ENCODE peak calls at places on chromosomes 12 and 14, in nine cellular contexts. G, N, P, T, K, M, H, W and S are unnamed samples.

GRCh38 chr12:42482820-42483533 is 106.6 kb downstream of the PRICKLE1 start:
- DNase-seq in G (peak; percentile 79), N (peak; percentile 86), P (peak; percentile 64), T (no peak), K (peak; percentile 86), M (peak; percentile 6), H (peak; percentile 68), W (peak; percentile 90), S (peak; percentile 93)

GRCh38 chr12:130847097-130847496 is 8.0 kb upstream of the STX2 start:
- DNase-seq in G (no peak), N (no peak), P (no peak), T (no peak), K (no peak), M (no peak), H (no peak), W (no peak), S (no peak)

GRCh38 chr14:30193791-30194407 is 266.3 kb upstream of the PRKD1 start:
- DNase-seq in G (no peak), N (no peak), P (peak; percentile 95), T (no peak), K (no peak), M (no peak), H (peak; percentile 95), W (no peak), S (no peak)

GRCh38 chr14:74516451-74517155 is 23.0 kb downstream of the ISCA2 start:
- DNase-seq in G (no peak), N (peak; percentile 41), P (no peak), T (no peak), K (no peak), M (no peak), H (peak; percentile 19), W (no peak), S (no peak)

GRCh38 chr14:86510503-86510902 is 980.6 kb downstream of the FLRT2 start:
- DNase-seq in G (no peak), N (no peak), P (peak; percentile 58), T (no peak), K (no peak), M (no peak), H (peak; percentile 52), W (no peak), S (no peak)

GRCh38 chr14:50830044-50830931 is 674 bp downstream of the NIN start:
- DNase-seq in G (peak; percentile 54), N (peak; percentile 34), P (peak; percentile 37), T (no peak), K (peak; percentile 25), M (peak; percentile 54), H (peak; percentile 40), W (peak; percentile 91), S (peak; percentile 86)

GRCh38 chr12:61521258-61521657 is 738.9 kb upstream of the USP15 start:
- DNase-seq in G (no peak), N (no peak), P (no peak), T (no peak), K (no peak), M (no peak), H (no peak), W (no peak), S (no peak)

GRCh38 chr12:47882796-47883546 is 21.8 kb downstream of the VDR start:
- DNase-seq in G (no peak), N (peak; percentile 36), P (no peak), T (no peak), K (no peak), M (no peak), H (no peak), W (peak; percentile 88), S (no peak)

GRCh38 chr14:91708795-91709194 is 23.1 kb downstream of the CATSPERB start:
- DNase-seq in G (no peak), N (no peak), P (no peak), T (no peak), K (no peak), M (no peak), H (no peak), W (no peak), S (no peak)

GRCh38 chr12:39764944-39765560 is 145.4 kb upstream of the ABCD2 start:
- DNase-seq in G (no peak), N (peak; percentile 3), P (peak; percentile 76), T (peak; percentile 23), K (no peak), M (no peak), H (peak; percentile 75), W (no peak), S (no peak)

GRCh38 chr14:68018598-68018997 is 199.0 kb downstream of the RAD51B start:
- DNase-seq in G (no peak), N (no peak), P (no peak), T (no peak), K (no peak), M (no peak), H (no peak), W (no peak), S (no peak)

GRCh38 chr14:77026930-77027537 is 1.5 kb downstream of the IRF2BPL start:
- DNase-seq in G (peak; percentile 54), N (peak; percentile 56), P (peak; percentile 49), T (no peak), K (peak; percentile 32), M (peak; percentile 39), H (peak; percentile 58), W (peak; percentile 89), S (no peak)

GRCh38 chr14:63843796-63844195 is 9.0 kb upstream of the SYNE2 start:
- DNase-seq in G (no peak), N (no peak), P (no peak), T (no peak), K (no peak), M (no peak), H (no peak), W (no peak), S (no peak)

DNA sequence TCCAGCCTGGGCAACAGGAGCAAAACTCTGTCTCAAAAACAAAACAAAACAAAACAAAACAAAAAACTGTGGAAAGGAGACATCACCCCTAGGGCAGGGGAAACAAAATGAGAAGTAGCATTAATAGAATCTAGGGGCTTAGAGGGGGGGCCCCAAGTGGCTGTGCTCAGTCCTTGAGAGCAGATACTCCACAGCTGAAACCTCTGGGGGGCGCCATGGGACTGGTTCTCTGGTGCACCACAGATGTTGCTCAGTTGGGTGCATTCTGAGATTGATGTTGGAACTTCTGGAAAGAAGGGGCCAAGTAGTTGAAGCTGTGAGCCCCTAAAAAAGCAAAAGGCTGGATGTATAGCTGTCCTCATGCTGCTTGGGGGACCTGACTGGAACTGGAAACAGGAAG is 11.8 kb upstream of the SYNE2 start:
- DNase-seq in G (no peak), N (no peak), P (no peak), T (no peak), K (no peak), M (peak; percentile 56), H (no peak), W (no peak), S (peak; percentile 27)
- TF ChIP-seq CTCF in G (peak; percentile 44), N (no peak), P (peak; percentile 16), T (peak; percentile 38), K (no peak), M (peak; percentile 32), H (no peak), W (no peak), S (no peak)

DNA sequence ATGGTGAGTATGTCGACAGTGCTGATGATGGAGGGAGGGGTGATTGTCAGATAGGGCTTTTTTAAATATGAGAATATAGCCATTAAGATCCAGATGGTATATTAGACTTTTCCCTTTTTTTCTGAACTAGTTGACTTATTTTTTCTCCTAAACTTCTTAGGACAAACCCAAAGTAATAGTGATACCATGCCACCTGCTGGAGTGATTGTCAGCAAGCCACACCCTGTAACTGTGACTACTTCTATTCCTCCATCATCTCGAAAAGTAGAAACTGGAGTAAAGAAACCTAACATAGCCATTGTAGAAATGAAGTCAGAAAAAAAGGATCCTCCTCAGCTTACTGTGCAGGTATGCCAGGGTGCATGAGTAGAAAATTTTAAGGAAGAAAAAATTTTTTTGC is 40.1 kb downstream of the KIAA0586 start:
- DNase-seq in G (no peak), N (no peak), P (no peak), T (no peak), K (no peak), M (no peak), H (no peak), W (no peak), S (no peak)
- TF ChIP-seq CTCF in G (no peak), N (no peak), P (no peak), T (no peak), K (no peak), M (no peak), H (no peak), W (no peak), S (no peak)

DNA sequence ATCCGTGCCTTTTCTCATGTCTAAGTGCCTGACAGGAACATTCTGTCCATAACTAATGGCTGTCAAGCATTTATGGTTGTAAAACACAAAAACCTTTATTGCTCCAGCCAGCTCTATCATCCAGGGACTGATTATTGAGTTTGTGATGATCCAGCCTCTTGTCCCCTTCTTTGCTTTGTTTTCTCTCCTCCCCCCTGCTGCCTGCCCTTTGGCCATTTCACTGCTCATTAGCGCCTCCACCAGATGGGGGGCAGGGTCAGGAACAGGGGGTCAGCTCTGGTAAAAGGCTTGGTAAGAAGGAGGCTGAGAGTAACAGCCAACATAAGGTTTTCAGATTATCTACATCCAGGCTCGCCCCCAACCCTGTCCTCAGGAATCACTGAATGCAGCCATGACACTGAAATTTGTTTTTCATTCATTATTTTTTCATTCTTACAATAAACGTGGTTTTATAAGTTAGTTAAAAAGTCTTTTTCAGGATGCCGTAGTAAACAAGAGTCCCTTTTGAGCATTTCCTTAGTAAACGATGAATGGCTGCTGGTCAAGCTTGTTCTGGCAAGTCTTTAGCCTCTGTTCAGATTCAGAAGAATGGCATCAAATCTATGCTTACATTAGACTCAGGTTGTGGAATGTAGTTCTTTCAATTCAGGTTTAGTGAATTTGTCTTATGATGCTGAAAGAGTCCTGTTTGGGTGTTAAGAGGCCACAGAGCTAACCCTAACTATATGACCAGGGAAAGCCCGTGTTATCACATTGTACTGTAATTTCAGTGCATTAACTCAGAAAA is 21.7 kb downstream of the HMGA2 start:
- DNase-seq in G (no peak), N (no peak), P (no peak), T (no peak), K (no peak), M (no peak), H (no peak), W (no peak), S (no peak)
- TF ChIP-seq CTCF in G (no peak), N (no peak), P (no peak), T (no peak), K (no peak), M (no peak), H (no peak), W (no peak), S (no peak)

DNA sequence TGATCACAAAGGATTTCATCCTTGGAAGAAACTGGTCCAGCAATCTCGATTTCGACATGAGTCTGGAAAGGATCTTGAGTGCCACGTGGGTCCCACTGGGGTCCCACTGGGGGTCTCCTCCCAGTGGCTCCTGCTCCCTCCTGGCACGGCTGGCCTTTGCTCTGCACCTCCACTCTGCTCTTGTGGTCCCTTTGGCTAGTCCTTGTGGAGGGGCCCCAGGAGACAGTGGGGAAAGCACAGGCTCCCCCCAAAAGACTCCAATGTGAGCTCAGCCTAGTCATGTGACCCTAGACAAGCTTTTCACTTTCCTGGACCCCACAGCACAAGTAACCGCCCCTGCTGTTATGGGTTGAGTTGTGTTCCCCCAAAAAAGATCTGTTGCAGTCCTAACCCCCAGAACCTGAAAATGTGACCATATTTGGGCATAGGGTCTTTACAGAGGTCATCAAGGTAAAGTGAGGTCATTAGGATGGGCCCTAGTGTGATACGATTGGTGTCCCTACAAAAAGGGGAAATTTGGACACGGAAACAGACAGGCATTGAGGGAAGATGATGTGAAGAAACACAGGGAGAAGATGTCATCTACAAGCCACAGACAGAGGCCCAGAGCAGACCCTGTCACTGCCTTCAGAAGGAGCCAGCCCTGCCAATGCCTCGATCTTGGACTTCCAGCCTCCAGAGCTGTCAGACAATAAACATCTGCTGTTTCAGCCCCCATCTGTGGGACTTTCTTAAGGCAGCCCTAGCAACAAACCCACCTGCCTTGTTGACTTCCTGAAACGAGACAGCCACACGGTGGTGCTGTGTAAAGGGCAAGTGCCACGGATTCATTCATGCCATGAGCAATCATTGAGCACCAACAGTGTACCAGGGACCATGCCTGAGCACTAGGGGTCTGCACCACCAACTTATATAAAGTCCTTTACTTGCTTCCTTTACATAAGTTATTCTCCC is 23.8 kb upstream of the PPP2R5C start:
- DNase-seq in G (no peak), N (no peak), P (no peak), T (no peak), K (no peak), M (no peak), H (no peak), W (no peak), S (peak; percentile 64)
- TF ChIP-seq CTCF in G (peak; percentile 17), N (no peak), P (no peak), T (peak; percentile 17), K (no peak), M (peak; percentile 24), H (no peak), W (no peak), S (no peak)